ENCODE peak calls at places on chromosomes 5 and 9, in nine cellular contexts. N, U, I, P, C, R, K, Q and B are unnamed samples.

GRCh38 chr5:134579284-134579771 is 53.3 kb downstream of the SAR1B start:
- DNase-seq in N (no peak), U (no peak), I (no peak), P (no peak), C (no peak), R (no peak), K (no peak), Q (no peak), B (no peak)

GRCh38 chr5:79070002-79070567 is 518 bp downstream of the BHMT2 start:
- DNase-seq in N (no peak), U (peak), I (no peak), P (peak), C (no peak), R (no peak), K (no peak), Q (no peak), B (peak)

GRCh38 chr5:178555005-178555404 is 35.2 kb downstream of the COL23A1 start:
- DNase-seq in N (no peak), U (no peak), I (no peak), P (no peak), C (no peak), R (no peak), K (no peak), Q (no peak), B (no peak)

GRCh38 chr9:138021251-138022056 is 143.9 kb downstream of the CACNA1B start:
- DNase-seq in N (no peak), U (no peak), I (no peak), P (no peak), C (no peak), R (no peak), K (no peak), Q (no peak), B (no peak)

GRCh38 chr9:112203536-112203935 is 28.4 kb upstream of the SUSD1 start:
- DNase-seq in N (no peak), U (no peak), I (no peak), P (no peak), C (no peak), R (no peak), K (no peak), Q (no peak), B (no peak)

GRCh38 chr9:135242406-135242805 is 154.9 kb downstream of the OLFM1 start:
- DNase-seq in N (no peak), U (no peak), I (no peak), P (peak), C (no peak), R (no peak), K (no peak), Q (no peak), B (no peak)

GRCh38 chr9:110105107-110105506 is 102.9 kb downstream of the C9orf152 start:
- DNase-seq in N (peak), U (no peak), I (no peak), P (no peak), C (no peak), R (no peak), K (no peak), Q (no peak), B (no peak)

GRCh38 chr5:31707294-31707693 is 68.4 kb downstream of the PDZD2 start:
- DNase-seq in N (no peak), U (no peak), I (no peak), P (no peak), C (no peak), R (no peak), K (no peak), Q (no peak), B (no peak)

GRCh38 chr9:86488345-86488744 is 134.1 kb upstream of the TUT7 start:
- DNase-seq in N (no peak), U (no peak), I (no peak), P (no peak), C (no peak), R (no peak), K (no peak), Q (no peak), B (no peak)

GRCh38 chr5:66793049-66793448 is 196.9 kb downstream of the MAST4 start:
- DNase-seq in N (no peak), U (no peak), I (no peak), P (no peak), C (no peak), R (no peak), K (no peak), Q (no peak), B (no peak)

GRCh38 chr9:91119679-91120078 is 242.0 kb downstream of the AUH start:
- DNase-seq in N (peak), U (no peak), I (no peak), P (no peak), C (no peak), R (no peak), K (no peak), Q (no peak), B (no peak)

GRCh38 chr5:33526755-33527154 is 86.0 kb downstream of the TARS1 start:
- DNase-seq in N (no peak), U (no peak), I (no peak), P (no peak), C (no peak), R (peak), K (no peak), Q (no peak), B (no peak)

GRCh38 chr5:59724482-59725392 is 168.8 kb downstream of the PDE4D start:
- DNase-seq in N (no peak), U (peak), I (peak), P (no peak), C (peak), R (peak), K (peak), Q (peak), B (no peak)

GRCh38 chr9:111572945-111573604 is 26.4 kb downstream of the PTGR1 start:
- DNase-seq in N (peak), U (no peak), I (no peak), P (no peak), C (no peak), R (no peak), K (no peak), Q (no peak), B (no peak)

GRCh38 chr5:180990889-180991257 is 2.2 kb downstream of the BTNL3 start:
- DNase-seq in N (no peak), U (no peak), I (no peak), P (no peak), C (no peak), R (no peak), K (no peak), Q (no peak), B (peak)

GRCh38 chr5:9042241-9042640 is 503.6 kb downstream of the SEMA5A start:
- DNase-seq in N (no peak), U (no peak), I (no peak), P (no peak), C (no peak), R (no peak), K (no peak), Q (no peak), B (no peak)

GRCh38 chr5:127442085-127442484 is 75.4 kb upstream of the PRRC1 start:
- DNase-seq in N (no peak), U (peak), I (no peak), P (no peak), C (peak), R (no peak), K (peak), Q (no peak), B (no peak)

GRCh38 chr5:133760532-133760931 is 148.2 kb upstream of the FSTL4 start:
- DNase-seq in N (no peak), U (no peak), I (no peak), P (no peak), C (no peak), R (no peak), K (no peak), Q (no peak), B (no peak)

GRCh38 chr9:137913132-137913531 is 35.5 kb downstream of the CACNA1B start:
- DNase-seq in N (no peak), U (no peak), I (no peak), P (no peak), C (no peak), R (no peak), K (no peak), Q (no peak), B (no peak)

GRCh38 chr5:7801898-7802614 is 48.9 kb downstream of the CFAP90 start:
- DNase-seq in N (no peak), U (peak), I (no peak), P (no peak), C (no peak), R (no peak), K (no peak), Q (no peak), B (no peak)

GRCh38 chr5:77258652-77259051 is 48.2 kb downstream of the PDE8B start:
- DNase-seq in N (no peak), U (no peak), I (no peak), P (no peak), C (no peak), R (no peak), K (no peak), Q (no peak), B (no peak)

GRCh38 chr9:134778841-134779411 is 101.7 kb upstream of the FCN2 start:
- DNase-seq in N (no peak), U (no peak), I (peak), P (peak), C (peak), R (no peak), K (no peak), Q (peak), B (peak)

GRCh38 chr9:126157826-126158431 is 168.7 kb upstream of the MVB12B start:
- DNase-seq in N (no peak), U (no peak), I (no peak), P (no peak), C (no peak), R (no peak), K (no peak), Q (no peak), B (no peak)

GRCh38 chr9:13388157-13388556 is 108.7 kb upstream of the MPDZ start:
- DNase-seq in N (no peak), U (no peak), I (no peak), P (no peak), C (no peak), R (no peak), K (no peak), Q (no peak), B (no peak)

GRCh38 chr5:87411586-87412416 is 929 bp downstream of the CCNH start:
- DNase-seq in N (no peak), U (peak), I (peak), P (no peak), C (peak), R (no peak), K (peak), Q (peak), B (peak)

GRCh38 chr5:115461506-115462290 is 82.9 kb downstream of the FEM1C start:
- DNase-seq in N (no peak), U (no peak), I (peak), P (no peak), C (peak), R (no peak), K (no peak), Q (no peak), B (no peak)

GRCh38 chr5:98774192-98775046 is 956 bp downstream of the RGMB start:
- DNase-seq in N (no peak), U (peak), I (no peak), P (peak), C (peak), R (no peak), K (peak), Q (peak), B (peak)

GRCh38 chr5:11494340-11494739 is 409.9 kb downstream of the CTNND2 start:
- DNase-seq in N (no peak), U (no peak), I (no peak), P (no peak), C (no peak), R (no peak), K (no peak), Q (no peak), B (no peak)

GRCh38 chr5:57316798-57317327 is 143.0 kb downstream of the GPBP1 start:
- DNase-seq in N (peak), U (no peak), I (no peak), P (no peak), C (no peak), R (no peak), K (peak), Q (no peak), B (peak)

GRCh38 chr9:90802534-90802933 is 915 bp downstream of the SYK start:
- DNase-seq in N (no peak), U (peak), I (no peak), P (no peak), C (no peak), R (no peak), K (peak), Q (no peak), B (no peak)

GRCh38 chr5:149930754-149931574 is 13.6 kb downstream of the PDE6A start:
- DNase-seq in N (no peak), U (no peak), I (no peak), P (no peak), C (no peak), R (no peak), K (no peak), Q (no peak), B (no peak)

GRCh38 chr5:173281910-173282309 is 46.3 kb downstream of the STC2 start:
- DNase-seq in N (no peak), U (no peak), I (no peak), P (no peak), C (peak), R (no peak), K (no peak), Q (no peak), B (no peak)